ENCODE peak calls at places on chromosomes 4 and X, in five cellular contexts. D is neural progenitor cell, M is sigmoid colon, I is right lobe of liver, V is transverse colon. A is an unnamed sample. For H3K4me1, the result is how much of the 10 kb centered on the place peaks cover.

GRCh38 chr4:87365348-87365747 is 25.6 kb downstream of the HSD17B11 start:
- DNase-seq in V (no peak), I (no peak), D (no peak), M (no peak), A (no peak)

GRCh38 chr4:145920205-145920604 is 18.4 kb downstream of the ZNF827 start:
- DNase-seq in I (no peak), V (no peak), D (no peak), M (no peak), A (no peak)

GRCh38 chrX:102976290-102976689 is 39.2 kb downstream of the RAB40AL start:
- DNase-seq in M (no peak), V (no peak), D (no peak), I (no peak), A (no peak)

GRCh38 chr4:128387600-128388351 is 100.2 kb upstream of the PGRMC2 start:
- DNase-seq in I (no peak), V (no peak), M (no peak), D (no peak), A (peak)

GRCh38 chr4:187618701-187619278 is 376.8 kb upstream of the ZFP42 start:
- DNase-seq in I (no peak), M (no peak), D (no peak), V (no peak), A (no peak)

GRCh38 chr4:105455182-105455581 is 18.7 kb downstream of the PPA2 start:
- DNase-seq in M (no peak), I (no peak), D (no peak), V (no peak), A (no peak)

GRCh38 chr4:125368684-125369083 is 53.9 kb downstream of the FAT4 start:
- DNase-seq in M (no peak), D (no peak), V (no peak), I (no peak), A (no peak)

GRCh38 chr4:140222175-140222574 is 68.2 kb upstream of the MAML3 start:
- DNase-seq in D (no peak), V (no peak), I (no peak), M (no peak), A (no peak)

GRCh38 chr4:99815597-99816011 is 1.0 kb upstream of the DAPP1 start:
- DNase-seq in I (no peak), M (no peak), D (no peak), V (peak), A (peak)

GRCh38 chr4:153483432-153484418 is 17.6 kb downstream of the TMEM131L start:
- DNase-seq in D (no peak), M (no peak), I (no peak), V (no peak), A (no peak)

GRCh38 chr4:1062419-1062818 is 50.9 kb downstream of the RNF212 start:
- DNase-seq in I (no peak), D (no peak), M (peak), V (no peak), A (no peak)

GRCh38 chrX:50978920-50979660 is 68.6 kb downstream of the BMP15 start:
- DNase-seq in I (no peak), D (peak), V (no peak), M (no peak), A (no peak)

GRCh38 chr4:168877779-168878491 is 132.1 kb downstream of the CBR4 start:
- DNase-seq in M (no peak), V (no peak), D (peak), I (peak), A (no peak)

GRCh38 chrX:15983034-15983433 is 128.4 kb upstream of the AP1S2 start:
- DNase-seq in M (no peak), V (no peak), I (no peak), D (no peak), A (no peak)

GRCh38 chrX:30313322-30313721 is 4.1 kb upstream of the NR0B1 start:
- DNase-seq in V (no peak), I (no peak), M (no peak), D (no peak), A (no peak)

GRCh38 chr4:90328558-90328957 is 201.4 kb downstream of the CCSER1 start:
- DNase-seq in D (peak), I (no peak), V (peak), M (no peak), A (no peak)

GRCh38 chr4:151276787-151277557 is at the start of gene PRSS48:
- DNase-seq in I (peak), M (peak), V (peak), D (peak), A (no peak)

GRCh38 chr4:139416073-139416673 is 37.7 kb upstream of the RAB33B start:
- DNase-seq in M (no peak), D (peak), V (no peak), I (no peak), A (no peak)

GRCh38 chr4:69095301-69095731 is 958 bp upstream of the UGT2B7 start:
- DNase-seq in V (no peak), I (no peak), D (no peak), M (no peak), A (peak)

GRCh38 chr4:85708468-85708867 is 233.5 kb downstream of the ARHGAP24 start:
- DNase-seq in M (no peak), D (peak), I (no peak), V (no peak), A (no peak)

GRCh38 chr4:126973201-126973600 is 659.6 kb upstream of the INTU start:
- DNase-seq in I (no peak), V (no peak), D (no peak), M (no peak), A (no peak)

GRCh38 chrX:23844502-23845138 is 61.6 kb downstream of the SAT1 start:
- DNase-seq in D (no peak), V (peak), I (no peak), M (no peak), A (no peak)

GRCh38 chr4:163553146-163553545 is 58.7 kb downstream of the TMA16 start:
- DNase-seq in I (no peak), V (no peak), D (no peak), M (no peak), A (no peak)

GRCh38 chrX:106955004-106955772 is 35.0 kb downstream of the CLDN2 start:
- DNase-seq in V (no peak), D (no peak), M (no peak), I (no peak), A (no peak)

GRCh38 chr4:128302775-128303174 is 15.2 kb upstream of the PGRMC2 start:
- DNase-seq in V (no peak), D (no peak), M (no peak), I (no peak), A (no peak)

GRCh38 chr4:155781432-155781831 is 22.6 kb downstream of the GUCY1B1 start:
- DNase-seq in M (no peak), D (no peak), V (no peak), I (no peak), A (no peak)

GRCh38 chr4:155780773-155781172 is 22.0 kb downstream of the GUCY1B1 start:
- DNase-seq in M (no peak), I (no peak), V (no peak), D (no peak), A (no peak)

GRCh38 chr4:155787113-155787710 is 28.4 kb downstream of the GUCY1B1 start:
- DNase-seq in M (no peak), D (peak), V (no peak), I (no peak), A (no peak)

GRCh38 chr4:155785828-155786227 is 27.0 kb downstream of the GUCY1B1 start:
- DNase-seq in I (no peak), V (no peak), M (no peak), D (no peak), A (no peak)

GRCh38 chr4:155784637-155785036 is 25.8 kb downstream of the GUCY1B1 start:
- DNase-seq in D (no peak), I (no peak), M (no peak), V (no peak), A (no peak)
- H3K27ac ChIP-seq in D (no peak), I (peak), M (no peak), V (no peak), A (no peak)

GRCh38 chr4:78775278-78776030 is 696 bp upstream of the BMP2K start:
- DNase-seq in M (peak), V (peak), I (peak), D (peak), A (no peak)
- H3K4me1 ChIP-seq in M (under half), V (under half), I (under half), D (under half), A (under half)

DNA sequence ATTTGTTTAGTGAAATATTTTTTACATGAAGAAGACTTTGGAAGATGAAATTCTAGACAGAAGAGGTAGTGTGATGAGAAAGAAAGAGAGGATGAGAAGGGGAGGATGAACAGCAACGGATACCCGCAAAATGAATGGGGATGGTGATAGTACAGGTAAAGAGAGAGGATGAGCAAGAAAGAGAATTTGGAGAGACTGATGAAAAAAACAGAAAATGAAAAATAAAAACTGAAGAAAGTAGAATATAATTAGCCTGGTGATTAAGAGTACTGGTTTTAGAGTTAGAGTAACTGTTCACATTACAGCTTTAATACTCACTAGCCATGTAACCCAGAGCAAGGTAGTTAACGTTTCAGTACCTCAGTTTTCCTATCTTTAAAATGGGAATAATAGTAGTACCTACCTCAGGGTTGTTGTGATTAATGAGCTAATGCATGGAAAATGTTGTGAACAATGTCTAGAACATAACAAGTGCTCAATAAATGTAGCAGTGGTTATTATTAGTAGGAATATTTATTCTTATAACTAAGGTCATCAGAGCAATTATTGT is 54.9 kb upstream of the ANTXR2 start:
- DNase-seq in D (no peak), V (no peak), M (no peak), I (no peak), A (no peak)
- H3K27ac ChIP-seq in D (no peak), V (no peak), M (no peak), I (no peak), A (peak)

GRCh38 chr4:52685316-52685715 is 26.2 kb upstream of the USP46 start:
- DNase-seq in M (no peak), D (no peak), V (no peak), I (no peak), A (no peak)
- H3K4me1 ChIP-seq in M (under half), D (under half), V (under half), I (under half), A (under half)

DNA sequence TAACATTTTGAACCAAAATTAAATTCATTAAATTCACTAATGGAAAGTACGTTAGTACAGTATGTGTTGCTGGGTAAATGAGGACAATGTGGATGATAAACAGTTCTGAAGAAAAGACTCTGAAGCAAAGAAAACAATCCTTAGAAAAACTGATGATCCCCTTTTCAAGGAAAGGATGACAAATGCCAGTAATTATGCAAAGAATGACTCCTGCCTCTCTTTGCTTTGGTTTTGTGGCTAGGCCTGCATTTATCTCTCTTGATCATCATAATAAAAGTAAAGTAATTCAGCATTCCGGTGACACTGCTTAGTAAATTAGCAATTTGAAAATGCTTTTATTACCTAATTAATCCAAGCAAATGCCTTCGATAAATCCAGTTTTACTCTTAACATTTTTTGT is 652.2 kb upstream of the DIPK2B start:
- DNase-seq in I (no peak), V (no peak), D (no peak), M (no peak), A (no peak)
- H3K27ac ChIP-seq in I (no peak), V (no peak), D (peak), M (no peak), A (peak)

DNA sequence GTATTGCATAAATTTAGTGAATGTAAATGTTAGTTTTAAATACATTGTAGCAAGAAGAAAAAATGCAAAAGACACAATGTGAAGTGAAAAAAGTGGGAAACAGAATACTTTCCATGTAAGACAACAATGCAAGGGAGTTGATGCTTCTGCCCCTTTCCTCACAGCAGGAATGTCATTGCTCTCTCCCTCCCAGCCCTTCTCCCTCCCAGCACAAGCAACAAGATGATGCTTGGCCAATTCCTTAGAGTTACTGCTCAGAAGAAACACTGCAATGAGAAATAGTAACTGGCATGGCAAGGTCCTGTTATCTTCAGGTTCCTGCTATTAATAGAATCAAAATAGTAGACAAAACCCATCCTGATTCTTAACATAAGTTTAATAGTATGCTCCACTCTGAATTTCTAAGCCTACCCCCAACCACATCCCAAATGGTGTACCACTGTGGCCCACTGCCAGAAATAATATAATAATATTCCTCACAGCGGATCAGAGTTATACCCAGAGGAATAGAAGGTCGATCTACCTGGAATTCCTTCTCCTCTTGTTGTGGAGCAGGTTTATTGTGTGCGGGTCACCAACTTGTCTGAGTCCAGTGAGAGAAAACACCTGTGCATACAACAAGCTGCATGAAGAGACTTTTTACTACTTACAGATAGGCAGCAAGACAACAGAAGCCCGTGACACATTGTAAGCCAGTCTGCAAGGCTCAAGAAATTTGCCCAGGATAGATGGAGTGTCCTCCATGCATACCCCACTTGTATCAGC is 69.8 kb upstream of the SLC7A11 start:
- DNase-seq in I (no peak), V (no peak), D (no peak), M (no peak), A (no peak)
- H3K4me1 ChIP-seq in I (under half), V (under half), D (under half), M (under half), A (under half)

DNA sequence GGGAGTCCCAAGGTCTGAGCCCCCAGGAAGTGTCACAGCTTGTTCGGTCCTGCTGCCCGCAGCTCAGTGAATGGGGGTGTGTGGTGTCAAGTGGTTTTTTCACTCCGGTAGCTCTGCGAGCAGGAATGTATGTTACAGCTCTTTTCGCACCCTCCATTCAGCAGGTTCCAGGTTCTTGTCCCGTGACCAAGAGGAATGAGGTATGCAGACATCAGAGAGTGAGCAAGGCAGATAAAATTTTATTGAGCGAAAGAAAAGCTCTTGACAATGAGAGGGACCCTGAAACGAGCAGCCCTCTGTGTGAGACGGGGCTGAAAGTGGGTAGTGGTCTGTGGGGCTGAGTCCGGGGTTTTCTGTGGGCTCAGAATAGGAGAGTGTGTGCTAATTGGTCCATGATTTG is 31.5 kb downstream of the UCHL1 start:
- DNase-seq in M (no peak), D (no peak), I (no peak), V (no peak), A (no peak)
- H3K27ac ChIP-seq in M (no peak), D (no peak), I (no peak), V (no peak), A (peak)

GRCh38 chr4:2862528-2862927 is 18.9 kb downstream of the ADD1 start:
- DNase-seq in D (peak), M (no peak), I (no peak), V (no peak), A (peak)
- H3K4me1 ChIP-seq in D (under half), M (under half), I (under half), V (half or more), A (under half)

A was measured in PC-9.